ENCODE peak calls at places on chromosomes 5 and 9, in nine cellular contexts. Y, X, G, Q, I, W, A, S and H are unnamed samples. For H3K9me3, the result is how much of the 10 kb centered on the place peaks cover.

GRCh38 chr5:160054831-160055230 is 45.9 kb downstream of the TTC1 start:
- DNase-seq in Y (no peak), X (no peak), G (no peak), Q (no peak), I (no peak), W (peak), A (no peak), S (no peak), H (no peak)

GRCh38 chr5:39730011-39730410 is 305.2 kb upstream of the DAB2 start:
- DNase-seq in Y (no peak), X (no peak), G (no peak), Q (no peak), I (no peak), W (no peak), A (no peak), S (no peak), H (no peak)

GRCh38 chr9:34072868-34073590 is 24.3 kb upstream of the UBAP2 start:
- DNase-seq in Y (no peak), X (no peak), G (no peak), Q (no peak), I (peak), W (peak), A (peak), S (peak), H (no peak)

GRCh38 chr5:1497795-1498622 is 25.8 kb downstream of the LPCAT1 start:
- DNase-seq in Y (no peak), X (no peak), G (no peak), Q (no peak), I (no peak), W (peak), A (no peak), S (no peak), H (no peak)

GRCh38 chr5:69212022-69212421 is 22.6 kb downstream of the CENPH start:
- DNase-seq in Y (no peak), X (no peak), G (no peak), Q (no peak), I (no peak), W (no peak), A (no peak), S (no peak), H (no peak)

GRCh38 chr5:107501965-107502691 is 168.6 kb downstream of the EFNA5 start:
- DNase-seq in Y (no peak), X (no peak), G (no peak), Q (no peak), I (no peak), W (no peak), A (no peak), S (no peak), H (no peak)

GRCh38 chr9:104256031-104256709 is 162.1 kb downstream of the SMC2 start:
- DNase-seq in Y (no peak), X (no peak), G (no peak), Q (no peak), I (no peak), W (no peak), A (no peak), S (no peak), H (no peak)

GRCh38 chr5:31427013-31427783 is 104.7 kb downstream of the DROSHA start:
- DNase-seq in Y (no peak), X (no peak), G (no peak), Q (no peak), I (no peak), W (no peak), A (no peak), S (no peak), H (no peak)

GRCh38 chr9:16413509-16414016 is 456.9 kb downstream of the BNC2 start:
- DNase-seq in Y (no peak), X (no peak), G (no peak), Q (no peak), I (no peak), W (no peak), A (peak), S (peak), H (no peak)

GRCh38 chr5:40960027-40960426 is 50.7 kb downstream of the C7 start:
- DNase-seq in Y (no peak), X (no peak), G (no peak), Q (no peak), I (no peak), W (no peak), A (no peak), S (peak), H (no peak)

GRCh38 chr9:124749811-124750210 is 21.3 kb downstream of the NR6A1 start:
- DNase-seq in Y (no peak), X (no peak), G (no peak), Q (no peak), I (no peak), W (no peak), A (no peak), S (peak), H (no peak)

GRCh38 chr9:109652971-109653370 is 127.0 kb upstream of the PALM2AKAP2 start:
- DNase-seq in Y (no peak), X (peak), G (no peak), Q (no peak), I (no peak), W (no peak), A (no peak), S (peak), H (no peak)

GRCh38 chr5:100517301-100517974 is 17.7 kb upstream of the FAM174A start:
- DNase-seq in Y (no peak), X (no peak), G (no peak), Q (peak), I (no peak), W (peak), A (peak), S (no peak), H (no peak)

GRCh38 chr9:21685502-21685901 is 116.9 kb upstream of the MTAP start:
- DNase-seq in Y (no peak), X (no peak), G (no peak), Q (no peak), I (no peak), W (no peak), A (no peak), S (no peak), H (no peak)

GRCh38 chr9:87713278-87713989 is 12.5 kb upstream of the CTSL start:
- DNase-seq in Y (peak), X (no peak), G (peak), Q (peak), I (peak), W (peak), A (peak), S (peak), H (no peak)

GRCh38 chr9:4894076-4894475 is 91.0 kb upstream of the JAK2 start:
- DNase-seq in Y (no peak), X (no peak), G (no peak), Q (no peak), I (no peak), W (no peak), A (no peak), S (peak), H (no peak)

GRCh38 chr5:107251151-107251550 is 419.6 kb downstream of the EFNA5 start:
- DNase-seq in Y (no peak), X (no peak), G (no peak), Q (no peak), I (no peak), W (no peak), A (no peak), S (peak), H (no peak)

GRCh38 chr9:116178481-116179211 is 25.1 kb downstream of the PAPPA start:
- DNase-seq in Y (no peak), X (no peak), G (no peak), Q (no peak), I (no peak), W (no peak), A (no peak), S (no peak), H (no peak)

GRCh38 chr9:79224672-79225433 is 346.9 kb upstream of the TLE4 start:
- DNase-seq in Y (no peak), X (no peak), G (no peak), Q (no peak), I (no peak), W (no peak), A (no peak), S (peak), H (no peak)

GRCh38 chr5:77400645-77401044 is 91.5 kb downstream of the WDR41 start:
- DNase-seq in Y (no peak), X (no peak), G (no peak), Q (no peak), I (no peak), W (no peak), A (no peak), S (peak), H (no peak)

GRCh38 chr5:171450423-171451246 is 31.2 kb downstream of the FGF18 start:
- DNase-seq in Y (peak), X (no peak), G (no peak), Q (peak), I (peak), W (peak), A (peak), S (peak), H (no peak)

GRCh38 chr5:178368716-178369300 is 136.2 kb upstream of the PHYKPL start:
- DNase-seq in Y (no peak), X (no peak), G (no peak), Q (no peak), I (peak), W (no peak), A (no peak), S (no peak), H (no peak)

GRCh38 chr5:34522599-34523381 is 133.3 kb upstream of the RAI14 start:
- DNase-seq in Y (peak), X (peak), G (peak), Q (no peak), I (no peak), W (peak), A (peak), S (peak), H (peak)

GRCh38 chr5:756171-756570 is 28.4 kb downstream of the ZDHHC11B start:
- DNase-seq in Y (peak), X (no peak), G (peak), Q (peak), I (peak), W (no peak), A (peak), S (no peak), H (no peak)

GRCh38 chr5:178453224-178453623 is 137.0 kb downstream of the COL23A1 start:
- DNase-seq in Y (no peak), X (no peak), G (peak), Q (no peak), I (no peak), W (no peak), A (no peak), S (peak), H (no peak)

GRCh38 chr5:114999176-114999575 is 170.5 kb downstream of the TRIM36 start:
- DNase-seq in Y (no peak), X (no peak), G (no peak), Q (no peak), I (peak), W (no peak), A (no peak), S (no peak), H (no peak)

GRCh38 chr5:60195083-60195482 is 301.6 kb upstream of the PDE4D start:
- DNase-seq in Y (no peak), X (no peak), G (no peak), Q (no peak), I (no peak), W (no peak), A (no peak), S (no peak), H (no peak)

GRCh38 chr5:60196382-60197113 is 303.0 kb upstream of the PDE4D start:
- DNase-seq in Y (peak), X (no peak), G (no peak), Q (no peak), I (no peak), W (no peak), A (no peak), S (peak), H (no peak)
- H3K9me3 ChIP-seq in Y (under half), X (under half), G (under half), Q (under half), I (under half), W (under half), A (under half), S (under half), H (under half)

DNA sequence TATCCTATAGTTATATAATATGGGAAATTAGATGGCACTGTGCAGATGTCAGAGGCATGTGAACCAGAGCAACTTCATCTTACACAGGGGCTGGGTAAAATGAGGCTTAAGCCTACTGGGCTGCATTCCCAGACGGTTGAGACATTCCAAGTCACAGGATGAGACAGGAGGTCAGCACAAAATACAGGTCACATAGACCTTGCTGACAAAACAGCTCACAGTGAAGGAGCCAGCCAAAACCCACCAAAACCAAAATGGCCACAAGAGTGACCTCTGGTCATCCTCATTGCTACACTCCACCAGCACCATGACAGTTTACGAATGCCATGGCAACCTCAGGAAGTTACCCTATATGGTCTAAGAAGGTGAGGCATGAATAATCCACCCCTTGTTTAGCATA is 479.4 kb downstream of the TLR4 start:
- DNase-seq in Y (no peak), X (no peak), G (no peak), Q (no peak), I (no peak), W (no peak), A (no peak), S (no peak), H (no peak)
- H3K9me3 ChIP-seq in Y (under half), X (under half), G (under half), Q (under half), I (under half), W (under half), A (under half), S (under half), H (under half)

GRCh38 chr9:40884072-40884901 is 244.2 kb downstream of the FOXD4L6 start:
- DNase-seq in Y (no peak), X (no peak), G (peak), Q (peak), I (peak), W (no peak), A (no peak), S (no peak), H (no peak)
- H3K9me3 ChIP-seq in Y (half or more), X (under half), G (half or more), Q (under half), I (under half), W (half or more), A (under half), S (half or more), H (half or more)

DNA sequence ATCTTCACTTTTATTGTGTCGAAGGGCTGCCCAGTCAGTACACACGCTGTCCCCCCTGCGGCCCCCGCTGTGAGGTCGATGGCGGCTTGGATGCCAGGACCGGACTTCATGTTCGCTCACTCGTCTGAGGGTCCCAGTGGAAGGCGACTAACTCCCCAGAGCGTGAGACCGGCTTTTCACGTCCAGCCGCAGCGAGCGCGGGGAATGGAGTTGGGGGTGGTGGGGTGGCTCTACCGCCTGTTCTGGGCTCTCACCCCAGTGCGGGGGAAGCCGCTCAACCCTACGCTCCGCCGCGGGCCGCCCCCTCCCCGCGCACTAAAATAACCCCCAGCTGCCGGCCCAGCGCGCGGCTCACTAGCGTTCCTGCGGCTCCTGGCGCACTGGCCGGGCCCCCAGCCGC is at the start of gene SLC25A2:
- DNase-seq in Y (no peak), X (no peak), G (no peak), Q (no peak), I (no peak), W (no peak), A (no peak), S (no peak), H (no peak)
- H3K9me3 ChIP-seq in Y (half or more), X (under half), G (half or more), Q (under half), I (under half), W (half or more), A (under half), S (half or more), H (half or more)

DNA sequence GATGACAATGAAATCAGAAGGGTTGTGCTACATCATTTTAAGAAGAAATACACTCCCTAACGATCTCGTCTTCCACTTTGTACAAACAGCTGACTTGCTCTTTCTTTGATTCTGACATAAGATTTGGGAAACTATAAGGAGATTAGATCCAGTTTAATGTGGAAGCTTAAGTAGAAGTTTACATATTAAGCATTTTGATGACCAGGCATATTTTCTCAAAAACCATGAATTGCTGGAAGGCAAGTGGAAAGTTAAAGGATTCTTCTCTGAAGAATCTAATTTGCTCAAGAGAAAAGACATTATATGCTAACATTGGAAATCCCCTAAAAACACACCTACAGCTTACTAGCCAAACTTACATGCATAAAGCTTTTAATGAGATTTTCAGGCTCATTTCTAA is 531.9 kb upstream of the PTPRD start:
- DNase-seq in Y (no peak), X (no peak), G (no peak), Q (no peak), I (no peak), W (no peak), A (no peak), S (no peak), H (no peak)
- H3K9me3 ChIP-seq in Y (under half), X (under half), G (under half), Q (under half), I (under half), W (under half), A (under half), S (under half), H (under half)

GRCh38 chr9:969693-970309 is 6.7 kb upstream of the DMRT3 start:
- DNase-seq in Y (no peak), X (no peak), G (no peak), Q (no peak), I (no peak), W (no peak), A (no peak), S (no peak), H (no peak)
- H3K9me3 ChIP-seq in Y (under half), X (under half), G (under half), Q (under half), I (under half), W (under half), A (under half), S (under half), H (under half)

DNA sequence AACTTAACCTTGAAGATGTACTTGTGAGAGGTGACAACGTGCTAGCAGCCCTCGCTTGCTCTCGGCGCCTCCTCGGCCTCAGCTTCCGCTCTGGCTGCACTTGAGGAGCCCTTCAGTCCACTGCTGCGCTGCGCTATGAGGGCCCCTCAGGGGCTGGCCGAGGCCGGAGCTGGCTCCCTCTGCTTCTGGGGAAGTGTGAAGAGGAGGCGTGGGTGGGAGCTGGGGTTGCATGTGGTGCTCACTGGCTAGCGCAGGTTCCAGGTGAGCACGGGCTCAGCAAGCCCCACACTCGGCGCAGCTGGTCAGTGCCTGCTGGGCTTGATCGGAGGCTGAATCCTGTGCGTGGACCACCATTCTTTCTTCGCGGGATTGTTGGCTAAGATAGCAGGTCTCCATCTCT is 166.1 kb downstream of the MRPS30 start:
- DNase-seq in Y (no peak), X (no peak), G (no peak), Q (no peak), I (no peak), W (no peak), A (no peak), S (no peak), H (no peak)
- H3K9me3 ChIP-seq in Y (under half), X (under half), G (under half), Q (under half), I (under half), W (under half), A (under half), S (under half), H (under half)

GRCh38 chr9:69313175-69313574 is 11.8 kb upstream of the ENTREP1 start:
- DNase-seq in Y (no peak), X (no peak), G (no peak), Q (no peak), I (no peak), W (no peak), A (no peak), S (no peak), H (no peak)

GRCh38 chr9:69303331-69303730 is 21.7 kb upstream of the ENTREP1 start:
- DNase-seq in Y (no peak), X (no peak), G (no peak), Q (no peak), I (no peak), W (no peak), A (no peak), S (no peak), H (no peak)

GRCh38 chr9:69307446-69308216 is 17.4 kb upstream of the ENTREP1 start:
- DNase-seq in Y (no peak), X (peak), G (no peak), Q (no peak), I (no peak), W (no peak), A (peak), S (peak), H (no peak)

DNA sequence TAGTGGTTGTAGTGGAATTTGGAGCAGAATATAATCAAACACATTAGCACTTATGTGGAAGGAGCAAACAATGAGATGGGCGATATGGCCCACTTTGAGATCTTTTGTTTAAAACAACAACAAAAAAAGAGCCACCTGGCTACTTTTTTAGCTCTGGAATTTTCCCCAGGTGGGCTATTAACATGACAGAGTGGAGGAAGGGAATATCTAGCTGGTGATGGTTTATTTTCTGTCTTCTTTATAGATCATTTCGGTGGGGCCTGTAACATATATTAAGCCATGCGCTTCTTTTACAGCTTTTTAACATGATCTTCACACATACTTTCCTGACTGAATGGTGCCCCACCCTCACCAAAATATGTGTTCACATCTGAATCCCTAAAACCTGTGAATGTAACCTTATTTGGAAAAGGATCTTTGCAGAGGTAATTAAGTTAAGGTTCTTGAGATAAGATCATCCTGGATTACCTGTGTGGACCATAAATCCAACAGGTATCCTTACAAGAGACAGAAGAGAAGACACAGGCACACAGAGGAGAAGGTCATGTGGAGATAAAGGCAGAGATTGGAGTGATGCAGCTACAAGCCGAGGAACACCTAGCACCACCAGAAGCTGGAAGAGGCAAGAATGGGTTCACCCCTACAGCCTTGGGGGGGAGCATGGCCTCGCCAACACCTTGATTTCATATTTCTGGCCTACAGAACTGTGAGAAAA is 16.6 kb upstream of the ENTREP1 start:
- DNase-seq in Y (no peak), X (no peak), G (no peak), Q (no peak), I (no peak), W (no peak), A (no peak), S (no peak), H (no peak)
- H3K9me3 ChIP-seq in Y (under half), X (under half), G (under half), Q (under half), I (under half), W (under half), A (under half), S (under half), H (under half)

GRCh38 chr9:75775966-75776691 is 114.3 kb upstream of the PCSK5 start:
- DNase-seq in Y (no peak), X (no peak), G (no peak), Q (no peak), I (no peak), W (no peak), A (no peak), S (no peak), H (no peak)
- H3K9me3 ChIP-seq in Y (under half), X (under half), G (under half), Q (under half), I (under half), W (under half), A (under half), S (under half), H (under half)

GRCh38 chr5:141369994-141370848 is at the start of gene PCDHGB3:
- DNase-seq in Y (no peak), X (no peak), G (no peak), Q (no peak), I (no peak), W (peak), A (no peak), S (peak), H (no peak)
- H3K9me3 ChIP-seq in Y (under half), X (under half), G (half or more), Q (under half), I (under half), W (half or more), A (half or more), S (half or more), H (under half)